ENCODE peak calls at places on chromosome 12, in eight cellular contexts. One of them, this sample, is unnamed.

GRCh38 chr12:10673660-10674384 is at the start of gene STYK1:
- DNase-seq in NCI-H1105 treated with DMSO at 0.1 percent for 48 hours: peak; percentile 89
- DNase-seq in endothelial cell: peak; percentile 68
- DNase-seq in GDM1: peak; percentile 72
- DNase-seq in activated CD8-positive, alpha-beta memory T cell treated with anti-CD3 and anti-CD28 coated beads for 1 hour: peak; percentile 68
- DNase-seq in NCI-H2081: peak; percentile 91
- DNase-seq in neural progenitor cell: peak; percentile 75
- DNase-seq in pulmonary artery endothelial cell: no peak
- DNase-seq in this sample: peak; percentile 42

GRCh38 chr12:130143136-130143535 is 19.1 kb upstream of the FZD10 start:
- DNase-seq in neural progenitor cell: no peak
- DNase-seq in pulmonary artery endothelial cell: no peak
- DNase-seq in endothelial cell: no peak
- DNase-seq in activated CD8-positive, alpha-beta memory T cell treated with anti-CD3 and anti-CD28 coated beads for 1 hour: no peak
- DNase-seq in NCI-H1105 treated with DMSO at 0.1 percent for 48 hours: no peak
- DNase-seq in GDM1: no peak
- DNase-seq in NCI-H2081: no peak
- DNase-seq in this sample: no peak

GRCh38 chr12:112685321-112685720 is 106.2 kb upstream of the RPH3A start:
- DNase-seq in neural progenitor cell: no peak
- DNase-seq in NCI-H2081: no peak
- DNase-seq in activated CD8-positive, alpha-beta memory T cell treated with anti-CD3 and anti-CD28 coated beads for 1 hour: no peak
- DNase-seq in endothelial cell: no peak
- DNase-seq in pulmonary artery endothelial cell: no peak
- DNase-seq in GDM1: no peak
- DNase-seq in NCI-H1105 treated with DMSO at 0.1 percent for 48 hours: no peak
- DNase-seq in this sample: no peak

GRCh38 chr12:49962861-49963765 is 1.4 kb downstream of the AQP5 start:
- DNase-seq in NCI-H1105 treated with DMSO at 0.1 percent for 48 hours: peak; percentile 5
- DNase-seq in activated CD8-positive, alpha-beta memory T cell treated with anti-CD3 and anti-CD28 coated beads for 1 hour: no peak
- DNase-seq in NCI-H2081: peak; percentile 33
- DNase-seq in endothelial cell: no peak
- DNase-seq in GDM1: no peak
- DNase-seq in neural progenitor cell: peak; percentile 63
- DNase-seq in pulmonary artery endothelial cell: no peak
- DNase-seq in this sample: no peak

GRCh38 chr12:21169878-21170472 is 39.0 kb downstream of the SLCO1B1 start:
- DNase-seq in NCI-H2081: peak; percentile 57
- DNase-seq in NCI-H1105 treated with DMSO at 0.1 percent for 48 hours: peak; percentile 55
- DNase-seq in GDM1: no peak
- DNase-seq in pulmonary artery endothelial cell: peak; percentile 1
- DNase-seq in activated CD8-positive, alpha-beta memory T cell treated with anti-CD3 and anti-CD28 coated beads for 1 hour: peak; percentile 3
- DNase-seq in endothelial cell: peak; percentile 80
- DNase-seq in neural progenitor cell: peak; percentile 86
- DNase-seq in this sample: peak; percentile 15

GRCh38 chr12:115337693-115338543 is 653.9 kb upstream of the TBX3 start:
- DNase-seq in NCI-H2081: no peak
- DNase-seq in neural progenitor cell: no peak
- DNase-seq in pulmonary artery endothelial cell: no peak
- DNase-seq in GDM1: no peak
- DNase-seq in activated CD8-positive, alpha-beta memory T cell treated with anti-CD3 and anti-CD28 coated beads for 1 hour: no peak
- DNase-seq in endothelial cell: no peak
- DNase-seq in NCI-H1105 treated with DMSO at 0.1 percent for 48 hours: no peak
- DNase-seq in this sample: no peak

GRCh38 chr12:56188116-56188785 is 1.0 kb downstream of the SMARCC2 start:
- DNase-seq in NCI-H1105 treated with DMSO at 0.1 percent for 48 hours: no peak
- DNase-seq in neural progenitor cell: peak; percentile 15
- DNase-seq in endothelial cell: no peak
- DNase-seq in GDM1: no peak
- DNase-seq in pulmonary artery endothelial cell: no peak
- DNase-seq in activated CD8-positive, alpha-beta memory T cell treated with anti-CD3 and anti-CD28 coated beads for 1 hour: no peak
- DNase-seq in NCI-H2081: no peak
- DNase-seq in this sample: no peak

GRCh38 chr12:75011120-75011519 is 198.5 kb downstream of the KCNC2 start:
- DNase-seq in NCI-H2081: no peak
- DNase-seq in GDM1: no peak
- DNase-seq in activated CD8-positive, alpha-beta memory T cell treated with anti-CD3 and anti-CD28 coated beads for 1 hour: no peak
- DNase-seq in endothelial cell: no peak
- DNase-seq in NCI-H1105 treated with DMSO at 0.1 percent for 48 hours: no peak
- DNase-seq in neural progenitor cell: no peak
- DNase-seq in pulmonary artery endothelial cell: no peak
- DNase-seq in this sample: no peak

GRCh38 chr12:10718279-10718821 is 4.8 kb downstream of the YBX3 start:
- DNase-seq in GDM1: no peak
- DNase-seq in NCI-H2081: no peak
- DNase-seq in activated CD8-positive, alpha-beta memory T cell treated with anti-CD3 and anti-CD28 coated beads for 1 hour: no peak
- DNase-seq in NCI-H1105 treated with DMSO at 0.1 percent for 48 hours: no peak
- DNase-seq in endothelial cell: no peak
- DNase-seq in pulmonary artery endothelial cell: no peak
- DNase-seq in neural progenitor cell: peak; percentile 47
- DNase-seq in this sample: no peak

GRCh38 chr12:122965356-122965755 is 907 bp downstream of the ABCB9 start:
- DNase-seq in GDM1: no peak
- DNase-seq in NCI-H2081: peak; percentile 32
- DNase-seq in pulmonary artery endothelial cell: no peak
- DNase-seq in neural progenitor cell: peak; percentile 40
- DNase-seq in NCI-H1105 treated with DMSO at 0.1 percent for 48 hours: no peak
- DNase-seq in activated CD8-positive, alpha-beta memory T cell treated with anti-CD3 and anti-CD28 coated beads for 1 hour: no peak
- DNase-seq in endothelial cell: no peak
- DNase-seq in this sample: no peak

GRCh38 chr12:79635676-79636075 is 55.1 kb downstream of the PAWR start:
- DNase-seq in pulmonary artery endothelial cell: no peak
- DNase-seq in NCI-H2081: no peak
- DNase-seq in GDM1: no peak
- DNase-seq in endothelial cell: no peak
- DNase-seq in activated CD8-positive, alpha-beta memory T cell treated with anti-CD3 and anti-CD28 coated beads for 1 hour: no peak
- DNase-seq in NCI-H1105 treated with DMSO at 0.1 percent for 48 hours: no peak
- DNase-seq in neural progenitor cell: no peak
- DNase-seq in this sample: no peak

GRCh38 chr12:10283028-10283427 is 24.6 kb upstream of the KLRD1 start:
- DNase-seq in GDM1: no peak
- DNase-seq in activated CD8-positive, alpha-beta memory T cell treated with anti-CD3 and anti-CD28 coated beads for 1 hour: no peak
- DNase-seq in NCI-H1105 treated with DMSO at 0.1 percent for 48 hours: peak; percentile 89
- DNase-seq in pulmonary artery endothelial cell: no peak
- DNase-seq in neural progenitor cell: no peak
- DNase-seq in endothelial cell: no peak
- DNase-seq in NCI-H2081: peak; percentile 63
- DNase-seq in this sample: no peak